ENCODE peak calls at places on chromosome X, in five cellular contexts. I is bronchial epithelial cell, C is GM13976, A is uterus, U is IMR-90. P is an unnamed sample.
A peak's percentile ranks its signal among the peaks of the same experiment; 100 is the strongest.

GRCh38 chrX:69277369-69277768 is 112.1 kb upstream of the PJA1 start:
- DNase-seq in A (no peak), U (no peak), I (no peak), C (no peak), P (no peak)

GRCh38 chrX:69066966-69067525 is 98.2 kb downstream of the PJA1 start:
- DNase-seq in I (no peak), C (no peak), A (peak; percentile 4), U (peak; percentile 54), P (peak; percentile 4)

GRCh38 chrX:41381685-41382084 is 47.7 kb downstream of the DDX3X start:
- DNase-seq in C (no peak), U (peak; percentile 90), I (peak; percentile 81), A (peak; percentile 38), P (peak; percentile 97)

GRCh38 chrX:154396948-154397887 is 959 bp upstream of the RPL10 start:
- DNase-seq in C (peak; percentile 68), A (peak; percentile 83), I (peak; percentile 53), U (peak; percentile 46), P (peak; percentile 64)

GRCh38 chrX:99301990-99302389 is 1108.1 kb downstream of the PCDH19 start:
- DNase-seq in A (no peak), C (no peak), U (no peak), I (peak; percentile 17), P (peak; percentile 5)

GRCh38 chrX:68945603-68946228 is 116.9 kb downstream of the EFNB1 start:
- DNase-seq in U (peak; percentile 70), A (no peak), C (peak; percentile 13), I (peak; percentile 51), P (peak; percentile 65)

GRCh38 chrX:129530410-129530809 is 7.1 kb upstream of the SMARCA1 start:
- DNase-seq in C (no peak), I (no peak), A (no peak), U (no peak), P (no peak)

GRCh38 chrX:65674351-65674893 is 7.0 kb downstream of the MSN start:
- DNase-seq in I (no peak), A (no peak), C (no peak), U (peak; percentile 31), P (peak; percentile 65)

GRCh38 chrX:129833153-129834004 is 10.3 kb downstream of the ZDHHC9 start:
- DNase-seq in A (no peak), U (peak; percentile 73), I (no peak), C (no peak), P (peak; percentile 75)

GRCh38 chrX:47169273-47169672 is 24.3 kb downstream of the RBM10 start:
- DNase-seq in U (no peak), A (peak; percentile 9), I (no peak), C (no peak), P (no peak)

GRCh38 chrX:12118134-12118533 is 20.1 kb upstream of the FRMPD4 start:
- DNase-seq in C (no peak), A (no peak), U (peak; percentile 35), I (peak; percentile 40), P (no peak)

GRCh38 chrX:26445288-26445687 is 229.3 kb downstream of the MAGEB5 start:
- DNase-seq in U (no peak), A (no peak), I (no peak), C (no peak), P (no peak)

DNA sequence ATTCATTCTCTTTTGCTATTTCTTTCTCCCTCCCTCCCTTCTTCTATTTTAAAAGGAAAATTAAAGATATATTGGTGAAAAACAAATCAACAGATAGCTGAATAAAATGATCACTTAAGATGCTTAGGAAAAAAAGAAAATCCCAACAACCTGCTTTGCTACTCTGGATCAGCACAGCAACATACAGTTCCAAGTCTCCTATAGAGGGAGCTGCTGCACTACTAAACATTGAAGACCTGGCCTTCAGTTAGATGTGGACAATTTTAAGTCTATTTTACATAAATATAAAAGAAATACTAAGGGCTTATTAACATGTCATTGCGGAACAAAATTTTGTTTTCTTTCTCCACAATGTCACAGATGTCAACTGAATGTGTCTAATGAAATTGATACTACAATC is 226.4 kb downstream of the MAGEB5 start:
- DNase-seq in C (no peak), U (peak; percentile 26), I (peak; percentile 2), A (no peak), P (peak; percentile 1)
- TF ChIP-seq CTCF in C (peak; percentile 17), U (peak; percentile 51), I (no peak), A (no peak), P (peak; percentile 12)

GRCh38 chrX:51215266-51215665 is 117.4 kb upstream of the NUDT10 start:
- DNase-seq in A (no peak), I (peak; percentile 0), U (no peak), C (no peak), P (no peak)
- TF ChIP-seq CTCF in A (no peak), I (no peak), U (no peak), C (no peak), P (no peak)

DNA sequence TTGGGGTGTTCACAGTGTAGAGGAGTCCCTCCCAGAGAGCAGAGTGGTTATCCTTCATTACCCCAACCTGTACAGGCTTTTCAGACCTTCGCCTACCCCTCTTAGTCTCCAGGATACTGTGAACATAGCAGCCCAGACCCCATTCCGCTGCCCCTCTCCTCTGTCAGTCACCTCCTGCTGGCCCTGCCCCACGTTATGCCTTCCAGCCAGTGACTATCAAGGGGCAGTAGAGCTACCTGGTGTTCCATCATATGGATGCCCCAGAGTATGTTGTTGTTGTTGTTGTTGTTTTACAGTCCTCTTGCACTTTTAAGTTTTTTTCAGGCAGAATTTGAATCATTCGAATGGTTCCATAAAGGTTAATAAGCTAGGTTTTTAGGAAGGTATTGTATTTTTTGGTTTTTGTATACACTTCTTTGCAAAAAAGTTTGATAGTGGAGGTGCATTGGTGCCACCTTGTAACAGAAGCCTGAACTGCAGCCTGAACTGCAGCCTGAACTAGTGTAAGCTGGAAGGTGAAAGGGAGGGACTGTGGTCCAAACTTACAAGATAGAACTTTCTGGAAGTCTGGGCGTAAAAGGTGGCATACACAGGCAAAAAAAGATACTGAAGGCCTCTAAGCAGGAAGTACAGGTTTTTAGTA is 101.4 kb upstream of the RAB40AL start:
- DNase-seq in I (peak; percentile 18), U (peak; percentile 33), A (no peak), C (no peak), P (peak; percentile 46)
- TF ChIP-seq CTCF in I (peak; percentile 45), U (peak; percentile 56), A (no peak), C (peak; percentile 26), P (peak; percentile 64)

GRCh38 chrX:1591102-1591862 is at the start of gene AKAP17A:
- DNase-seq in A (peak; percentile 93), C (peak; percentile 98), U (peak; percentile 90), I (peak; percentile 74), P (peak; percentile 88)
- TF ChIP-seq CTCF in A (peak; percentile 25), C (peak; percentile 17), U (peak; percentile 13), I (peak; percentile 3), P (no peak)

GRCh38 chrX:7828594-7828993 is 14.4 kb upstream of the VCX start:
- DNase-seq in U (no peak), I (no peak), C (peak; percentile 3), A (no peak), P (peak; percentile 27)
- TF ChIP-seq CTCF in U (no peak), I (no peak), C (peak; percentile 40), A (no peak), P (peak; percentile 15)

GRCh38 chrX:155857561-155857960 is 23.6 kb upstream of the VAMP7 start:
- DNase-seq in U (no peak), I (peak; percentile 6), A (no peak), C (no peak), P (peak; percentile 11)
- TF ChIP-seq CTCF in U (peak; percentile 21), I (peak; percentile 20), A (no peak), C (peak; percentile 17), P (peak; percentile 23)

GRCh38 chrX:101210630-101211029 is 9.0 kb upstream of the DRP2 start:
- DNase-seq in A (no peak), I (no peak), C (no peak), U (no peak), P (no peak)

GRCh38 chrX:101208152-101208905 is 11.3 kb upstream of the DRP2 start:
- DNase-seq in A (no peak), C (no peak), I (no peak), U (peak; percentile 41), P (peak; percentile 6)

GRCh38 chrX:101203782-101204351 is 15.7 kb upstream of the DRP2 start:
- DNase-seq in U (peak; percentile 32), C (no peak), A (no peak), I (no peak), P (no peak)

DNA sequence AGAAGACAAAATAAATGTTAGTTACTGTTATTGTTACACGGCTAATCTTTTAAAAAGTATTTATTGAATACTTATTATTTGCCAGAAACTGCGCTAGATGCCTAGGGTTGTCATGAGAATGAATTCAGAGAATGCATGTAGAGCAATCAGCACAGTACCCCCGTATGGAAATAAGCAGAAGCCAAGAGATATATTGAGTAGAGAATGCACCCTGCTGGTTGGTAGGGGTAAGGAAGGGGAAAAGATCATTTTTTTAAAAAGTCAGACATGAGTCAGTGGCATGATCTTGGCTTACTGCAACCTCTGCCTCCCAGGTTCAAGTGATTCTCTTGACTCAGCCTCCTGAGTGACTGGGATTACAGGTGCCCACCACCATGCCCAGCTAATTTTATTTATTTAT is 13.1 kb upstream of the DRP2 start:
- DNase-seq in C (peak; percentile 36), U (peak; percentile 58), I (peak; percentile 46), A (no peak), P (peak; percentile 64)
- TF ChIP-seq CTCF in C (peak; percentile 45), U (peak; percentile 62), I (peak; percentile 28), A (no peak), P (peak; percentile 61)

P was measured in fibroblast of mammary gland.